ENCODE peak calls at places on chromosomes 3 and 15, in eight cellular contexts. H is GM23338, T is epithelial cell of esophagus, Z is fibroblast of pulmonary artery, F is choroid plexus epithelial cell, O is heart right ventricle, Y is upper lobe of right lung, E is transverse colon. C is an unnamed sample.

GRCh38 chr3:24287728-24288450 is 206.8 kb downstream of the THRB start:
- DNase-seq in T (no peak), O (no peak), Y (no peak), F (no peak), Z (no peak), H (no peak), E (peak; percentile 17), C (no peak)

GRCh38 chr3:35505181-35505580 is 134.1 kb upstream of the ARPP21 start:
- DNase-seq in E (no peak), Y (peak; percentile 38), F (no peak), T (no peak), Z (no peak), H (peak; percentile 85), O (no peak), C (no peak)

GRCh38 chr15:81012588-81012987 is 11.9 kb downstream of the TLNRD1 start:
- DNase-seq in F (no peak), E (no peak), Y (no peak), O (no peak), Z (no peak), H (no peak), T (no peak), C (no peak)

GRCh38 chr3:149579838-149580542 is 77.8 kb downstream of the WWTR1 start:
- DNase-seq in O (no peak), H (no peak), Z (no peak), F (peak; percentile 56), T (peak; percentile 88), E (no peak), Y (no peak), C (peak; percentile 55)

GRCh38 chr3:120693439-120694172 is 11.6 kb upstream of the HGD start:
- DNase-seq in Y (no peak), F (peak; percentile 51), T (peak; percentile 33), O (no peak), Z (peak; percentile 79), H (no peak), E (no peak), C (peak; percentile 80)

GRCh38 chr15:41967506-41968206 is 4.7 kb downstream of the EHD4 start:
- DNase-seq in E (peak; percentile 28), O (no peak), F (peak; percentile 48), T (peak; percentile 51), H (no peak), Y (no peak), Z (peak; percentile 73), C (peak; percentile 74)

GRCh38 chr3:7813412-7813811 is 688.2 kb upstream of the LMCD1 start:
- DNase-seq in Y (no peak), F (no peak), Z (no peak), E (no peak), T (no peak), H (peak; percentile 7), O (no peak), C (no peak)

GRCh38 chr3:160448845-160449659 is 534 bp downstream of the TRIM59 start:
- DNase-seq in E (no peak), O (peak; percentile 20), Z (peak; percentile 63), Y (no peak), H (no peak), T (peak; percentile 34), F (peak; percentile 53), C (peak; percentile 53)

GRCh38 chr3:143413372-143413771 is 293.8 kb downstream of the CHST2 start:
- DNase-seq in F (no peak), Y (no peak), H (no peak), Z (no peak), T (no peak), E (no peak), O (no peak), C (no peak)

GRCh38 chr3:120419797-120420196 is 31.0 kb downstream of the FSTL1 start:
- DNase-seq in H (no peak), F (no peak), T (no peak), E (no peak), Z (no peak), Y (no peak), O (peak; percentile 22), C (no peak)

GRCh38 chr15:69729167-69729748 is 276.6 kb downstream of the RPLP1 start:
- DNase-seq in Y (no peak), F (peak; percentile 39), Z (peak; percentile 56), T (peak; percentile 8), H (peak; percentile 70), E (peak; percentile 69), O (no peak), C (peak; percentile 37)

GRCh38 chr3:151925876-151926275 is 52.4 kb downstream of the SUCNR1 start:
- DNase-seq in O (no peak), Y (no peak), Z (peak; percentile 66), F (peak; percentile 74), T (peak; percentile 82), H (no peak), E (no peak), C (peak; percentile 84)

GRCh38 chr15:75923756-75924155 is 20.1 kb downstream of the FBXO22 start:
- DNase-seq in F (no peak), T (no peak), E (no peak), Y (no peak), Z (no peak), O (no peak), H (no peak), C (no peak)

GRCh38 chr3:136464502-136464901 is 214.4 kb downstream of the PCCB start:
- DNase-seq in Y (no peak), Z (no peak), E (no peak), O (no peak), H (no peak), F (peak; percentile 72), T (peak; percentile 40), C (no peak)

GRCh38 chr3:101849714-101850326 is 506 bp downstream of the NFKBIZ start:
- DNase-seq in O (peak; percentile 59), Y (peak; percentile 82), Z (no peak), T (no peak), F (no peak), E (peak; percentile 52), H (peak; percentile 49), C (no peak)

GRCh38 chr3:189272500-189273119 is 100.8 kb downstream of the TPRG1 start:
- DNase-seq in E (no peak), F (peak; percentile 34), H (peak; percentile 75), Y (no peak), T (no peak), Z (no peak), O (no peak), C (peak; percentile 20)

GRCh38 chr3:54951405-54951804 is 23.5 kb upstream of the LRTM1 start:
- DNase-seq in Z (peak; percentile 90), Y (peak; percentile 66), E (peak; percentile 51), H (peak; percentile 77), T (peak; percentile 55), F (peak; percentile 94), O (peak; percentile 75), C (peak; percentile 89)

GRCh38 chr15:28953573-28954195 is 67.9 kb downstream of the APBA2 start:
- DNase-seq in H (no peak), Z (no peak), Y (no peak), E (no peak), T (no peak), O (no peak), F (no peak), C (no peak)

GRCh38 chr3:194683431-194683830 is 2.3 kb upstream of the FAM43A start:
- DNase-seq in E (no peak), H (no peak), Z (peak; percentile 17), F (peak; percentile 35), T (no peak), O (no peak), Y (no peak), C (no peak)
- TF ChIP-seq CTCF in E (no peak), H (no peak), Z (no peak), F (no peak), T (no peak), O (no peak), Y (no peak), C (no peak)

GRCh38 chr3:27224197-27224596 is 145.0 kb downstream of the NEK10 start:
- DNase-seq in Y (no peak), E (no peak), O (peak; percentile 54), H (no peak), F (peak; percentile 32), T (peak; percentile 29), Z (peak; percentile 15), C (no peak)

DNA sequence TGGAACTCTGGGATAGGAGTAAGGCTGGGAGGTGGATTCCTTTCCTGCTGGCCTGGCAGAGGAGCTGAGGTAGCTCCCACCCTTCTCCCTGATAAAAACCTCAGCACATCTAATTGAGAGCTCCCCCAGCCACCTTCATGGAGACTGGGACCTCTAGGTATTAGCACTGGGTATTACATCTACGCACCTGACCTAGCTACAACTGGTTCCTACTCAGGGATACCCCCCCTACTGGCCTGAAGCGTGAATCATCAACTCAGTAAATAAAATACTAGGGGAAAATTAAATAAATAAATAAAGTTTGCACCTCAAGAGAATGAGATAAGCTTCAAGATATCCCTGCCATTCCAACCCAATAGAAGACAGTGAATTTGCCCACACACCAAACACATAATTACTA is 140.4 kb downstream of the NEK10 start:
- DNase-seq in F (no peak), Y (no peak), O (no peak), Z (no peak), T (peak; percentile 5), E (no peak), H (peak; percentile 90), C (no peak)
- TF ChIP-seq CTCF in F (peak; percentile 28), Y (no peak), O (no peak), Z (peak; percentile 3), T (peak; percentile 6), E (no peak), H (peak; percentile 74), C (peak; percentile 13)

DNA sequence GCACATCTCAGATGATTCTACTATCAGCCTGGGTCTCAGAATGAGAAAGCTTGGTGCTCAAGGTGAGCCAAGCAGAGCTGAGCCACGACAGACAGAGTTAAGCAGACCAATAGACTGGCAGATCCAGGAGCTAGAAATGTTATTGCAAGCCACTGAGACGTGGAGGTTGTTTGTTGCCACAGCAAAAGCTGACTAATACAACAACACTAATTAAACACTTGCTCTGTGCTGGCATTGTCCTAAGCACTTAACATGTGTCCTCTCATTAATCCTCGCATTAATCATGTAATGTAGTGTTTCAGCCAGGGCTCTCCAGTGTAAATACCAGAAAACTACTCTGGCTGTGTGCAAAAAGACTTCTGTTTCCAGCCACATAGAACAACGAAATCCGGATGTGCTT is 11.6 kb upstream of the SPSB4 start:
- DNase-seq in H (no peak), Z (no peak), E (no peak), T (peak; percentile 49), Y (no peak), F (no peak), O (no peak), C (no peak)
- TF ChIP-seq CTCF in H (no peak), Z (no peak), E (no peak), T (no peak), Y (no peak), F (no peak), O (no peak), C (no peak)

DNA sequence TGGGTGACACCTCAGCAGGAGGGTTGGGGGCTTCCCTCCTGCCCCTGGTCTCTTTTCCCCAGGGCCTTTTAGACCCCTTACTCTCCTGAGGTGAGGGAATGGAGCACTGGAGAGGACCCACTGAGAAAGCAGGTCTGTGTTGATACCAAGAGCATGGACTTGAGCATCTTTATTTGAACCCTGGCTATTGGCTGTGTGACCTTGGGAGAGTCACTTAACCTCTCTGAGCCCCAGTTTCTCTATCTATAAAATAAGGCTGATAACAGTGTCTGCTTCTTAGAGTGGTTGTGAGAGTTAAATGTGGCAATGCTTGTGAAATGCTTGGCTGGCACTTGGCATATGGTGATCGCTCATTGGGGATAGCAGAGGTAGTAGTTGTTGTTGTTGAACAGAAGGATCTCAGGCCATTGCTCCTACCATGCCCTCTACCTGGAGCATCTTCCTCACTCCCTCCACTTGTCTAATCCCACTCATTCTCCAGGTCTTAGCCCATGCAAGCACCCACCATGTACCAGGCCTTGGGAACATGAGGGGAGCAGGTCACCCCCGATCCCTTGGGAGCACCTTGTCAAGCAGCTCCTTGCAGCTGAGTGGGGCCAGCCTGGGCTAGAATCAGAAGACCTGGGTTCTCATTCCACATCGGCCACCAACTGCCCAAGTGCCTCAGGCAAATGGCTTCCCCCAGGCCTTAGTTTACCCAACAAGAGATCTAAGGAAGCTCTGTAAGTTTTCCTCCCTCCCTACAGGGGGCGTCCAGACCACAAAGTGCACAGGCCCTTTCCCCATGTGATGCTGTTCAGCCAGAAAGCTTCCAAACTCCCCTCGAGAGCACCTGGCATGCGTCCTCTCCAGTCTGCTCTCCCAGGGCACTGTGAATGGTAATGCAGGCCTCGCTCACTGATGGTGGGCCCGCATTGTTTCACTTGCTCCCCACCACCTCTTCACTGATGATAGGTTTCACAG is 96.7 kb downstream of the LSM3 start:
- DNase-seq in F (peak; percentile 35), Y (no peak), T (no peak), H (peak; percentile 82), E (no peak), O (no peak), Z (peak; percentile 31), C (no peak)
- TF ChIP-seq CTCF in F (peak; percentile 53), Y (peak; percentile 9), T (peak; percentile 20), H (peak; percentile 72), E (no peak), O (peak; percentile 21), Z (peak; percentile 42), C (peak; percentile 35)